ENCODE peak calls at places on chromosomes 11 and 22, in eight cellular contexts. B is IMR-90, W is mesenchymal stem cell, K is pancreas, N is right atrium auricular region, I is transverse colon, G is heart right ventricle, Q is left ventricle myocardium inferior. X is an unnamed sample.
A peak's percentile ranks its signal among the peaks of the same experiment; 100 is the strongest.

GRCh38 chr11:36292311-36292722 is 3.1 kb upstream of the COMMD9 start:
- DNase-seq in B (peak; percentile 47), W (peak; percentile 52), K (no peak), N (no peak), I (no peak), G (no peak), Q (no peak), X (no peak)

GRCh38 chr22:26957176-26957575 is 299.8 kb downstream of the MIAT start:
- DNase-seq in B (no peak), W (no peak), K (no peak), N (no peak), I (no peak), G (no peak), Q (no peak), X (no peak)

GRCh38 chr11:76256448-76256847 is 50.1 kb upstream of the WNT11 start:
- DNase-seq in B (no peak), W (no peak), K (no peak), N (no peak), I (no peak), G (no peak), Q (no peak), X (no peak)

GRCh38 chr11:118129475-118130196 is 23.0 kb downstream of the SCN4B start:
- DNase-seq in B (no peak), W (no peak), K (no peak), N (no peak), I (no peak), G (no peak), Q (no peak), X (no peak)

GRCh38 chr22:38756631-38757463 is 1.0 kb upstream of the SUN2 start:
- DNase-seq in B (no peak), W (no peak), K (no peak), N (no peak), I (peak; percentile 21), G (no peak), Q (no peak), X (no peak)

GRCh38 chr11:10122337-10123197 is 171.5 kb downstream of the SBF2 start:
- DNase-seq in B (peak; percentile 57), W (peak; percentile 44), K (no peak), N (no peak), I (no peak), G (no peak), Q (no peak), X (no peak)

GRCh38 chr11:122215244-122215992 is 99.4 kb upstream of the BLID start:
- DNase-seq in B (peak; percentile 99), W (peak; percentile 95), K (peak; percentile 55), N (peak; percentile 89), I (peak; percentile 48), G (peak; percentile 71), Q (peak; percentile 80), X (peak; percentile 69)

GRCh38 chr11:64868904-64869570 is 9.4 kb downstream of the EHD1 start:
- DNase-seq in B (peak; percentile 94), W (peak; percentile 95), K (no peak), N (no peak), I (no peak), G (peak; percentile 61), Q (no peak), X (no peak)

GRCh38 chr11:34416746-34417145 is 22.0 kb upstream of the CAT start:
- DNase-seq in B (no peak), W (no peak), K (no peak), N (no peak), I (no peak), G (no peak), Q (no peak), X (no peak)

GRCh38 chr22:33883961-33884808 is 36.1 kb downstream of the LARGE1 start:
- DNase-seq in B (no peak), W (no peak), K (no peak), N (no peak), I (no peak), G (peak; percentile 35), Q (peak; percentile 25), X (no peak)

GRCh38 chr11:31387379-31387778 is 17.7 kb downstream of the DNAJC24 start:
- DNase-seq in B (peak; percentile 16), W (peak; percentile 49), K (no peak), N (no peak), I (no peak), G (no peak), Q (no peak), X (no peak)

GRCh38 chr11:86923993-86924766 is 31.0 kb downstream of the FZD4 start:
- DNase-seq in B (no peak), W (no peak), K (peak; percentile 23), N (no peak), I (no peak), G (no peak), Q (no peak), X (no peak)

GRCh38 chr11:2122222-2122906 is 16.8 kb downstream of the IGF2 start:
- DNase-seq in B (peak; percentile 33), W (peak; percentile 60), K (no peak), N (no peak), I (no peak), G (no peak), Q (no peak), X (no peak)

GRCh38 chr11:79212711-79213110 is 228.1 kb downstream of the TENM4 start:
- DNase-seq in B (no peak), W (no peak), K (no peak), N (no peak), I (no peak), G (no peak), Q (no peak), X (peak; percentile 48)

GRCh38 chr11:106917973-106918372 is 100.3 kb downstream of the GUCY1A2 start:
- DNase-seq in B (peak; percentile 0), W (peak; percentile 5), K (no peak), N (no peak), I (no peak), G (no peak), Q (no peak), X (peak; percentile 27)

GRCh38 chr11:2316169-2316962 is 14.6 kb downstream of the TSPAN32 start:
- DNase-seq in B (no peak), W (no peak), K (no peak), N (no peak), I (no peak), G (no peak), Q (no peak), X (no peak)

GRCh38 chr11:1988174-1988573 is 9.5 kb downstream of the H19 start:
- DNase-seq in B (no peak), W (no peak), K (no peak), N (no peak), I (no peak), G (no peak), Q (no peak), X (no peak)

GRCh38 chr22:43118953-43119458 is 8.5 kb downstream of the BIK start:
- DNase-seq in B (no peak), W (no peak), K (no peak), N (no peak), I (peak; percentile 63), G (no peak), Q (no peak), X (peak; percentile 75)

DNA sequence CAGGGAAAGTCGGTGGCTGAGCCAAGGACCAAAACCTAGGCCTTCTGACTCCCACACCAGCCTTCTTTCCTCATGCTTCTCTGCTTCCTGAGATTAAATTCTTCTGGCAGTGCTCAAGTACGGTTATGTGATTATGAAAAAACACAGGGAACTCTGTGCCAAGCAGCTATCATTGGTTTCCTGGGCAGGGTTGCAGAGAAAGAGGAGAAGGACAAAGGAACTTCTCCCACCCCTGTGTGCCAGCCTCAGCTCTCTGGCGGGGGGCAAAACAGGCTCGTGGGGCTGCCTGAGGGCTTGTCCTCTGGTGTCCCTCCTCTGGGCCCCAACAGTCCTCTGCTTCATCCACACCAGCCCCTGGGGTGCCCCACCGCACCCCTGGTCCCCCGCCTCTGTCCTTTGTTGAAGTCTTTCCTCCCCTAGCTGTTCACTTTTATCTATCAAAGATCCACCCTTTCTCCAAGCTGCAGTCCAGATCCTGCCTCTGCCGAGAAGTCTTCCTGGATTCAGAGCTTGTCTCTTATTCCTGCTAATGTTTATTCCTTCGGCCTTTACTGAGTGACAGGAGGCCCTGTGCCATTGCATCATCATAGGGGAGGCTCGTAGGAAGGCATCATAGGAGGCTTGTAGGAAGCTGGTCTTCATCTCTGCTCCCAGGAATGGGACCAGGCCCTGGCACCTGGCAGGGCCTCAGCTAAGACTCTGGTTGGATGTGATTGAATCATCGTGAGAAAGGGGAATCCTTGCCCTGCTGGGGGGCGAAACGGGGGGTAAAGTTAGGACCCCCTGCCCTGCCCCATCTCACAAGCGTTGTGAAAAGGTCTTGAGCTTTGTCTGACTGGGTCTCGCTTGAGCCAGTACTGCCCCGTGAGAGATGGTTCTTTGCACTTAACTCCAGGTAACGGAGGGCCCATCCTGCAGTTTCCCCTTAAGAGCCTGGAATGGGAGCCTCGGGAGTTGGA is 11.5 kb upstream of the FTH1 start:
- DNase-seq in B (no peak), W (no peak), K (no peak), N (no peak), I (no peak), G (peak; percentile 36), Q (no peak), X (no peak)
- H3K36me3 ChIP-seq in B (no peaks in the 10 kb centered on the region), W (no peaks in the 10 kb centered on the region), K (no peaks in the 10 kb centered on the region), N (no peaks in the 10 kb centered on the region), I (no peaks in the 10 kb centered on the region), G (no peaks in the 10 kb centered on the region), Q (no peaks in the 10 kb centered on the region), X (no peaks in the 10 kb centered on the region)

DNA sequence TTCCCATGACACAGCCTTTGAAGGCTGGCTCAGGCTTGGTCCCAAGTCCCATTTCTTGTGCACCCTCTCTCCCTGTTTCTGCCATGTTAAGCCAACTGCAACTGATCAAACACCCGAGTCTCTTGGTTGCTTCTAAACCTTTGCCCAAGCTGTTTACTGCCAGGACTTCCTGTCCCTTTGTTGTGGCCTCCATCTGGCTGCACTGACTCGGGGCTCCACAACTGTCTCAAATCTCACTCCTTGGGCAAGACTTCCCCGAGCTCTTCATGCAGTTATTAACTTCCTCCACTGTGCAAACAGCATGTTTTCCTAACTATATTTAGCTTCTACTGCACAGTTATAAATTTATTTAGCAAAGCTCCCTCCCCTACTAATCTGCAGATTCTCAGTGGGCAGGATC is 4.3 kb downstream of the VPREB1 start:
- DNase-seq in B (no peak), W (no peak), K (no peak), N (no peak), I (no peak), G (no peak), Q (no peak), X (no peak)
- H3K4me3 ChIP-seq in B (no peak overlapping the region), W (no peak overlapping the region), K (no peak overlapping the region), N (no peak overlapping the region), I (no peak overlapping the region), G (no peak overlapping the region), Q (no peak overlapping the region), X (no peak overlapping the region)

GRCh38 chr11:24086921-24087320 is 409.9 kb upstream of the LUZP2 start:
- DNase-seq in B (no peak), W (no peak), K (no peak), N (no peak), I (no peak), G (no peak), Q (no peak), X (no peak)
- H3K36me3 ChIP-seq in B (no peaks in the 10 kb centered on the region), W (no peaks in the 10 kb centered on the region), K (no peaks in the 10 kb centered on the region), N (no peaks in the 10 kb centered on the region), I (no peaks in the 10 kb centered on the region), G (no peaks in the 10 kb centered on the region), Q (no peaks in the 10 kb centered on the region), X (no peaks in the 10 kb centered on the region)

DNA sequence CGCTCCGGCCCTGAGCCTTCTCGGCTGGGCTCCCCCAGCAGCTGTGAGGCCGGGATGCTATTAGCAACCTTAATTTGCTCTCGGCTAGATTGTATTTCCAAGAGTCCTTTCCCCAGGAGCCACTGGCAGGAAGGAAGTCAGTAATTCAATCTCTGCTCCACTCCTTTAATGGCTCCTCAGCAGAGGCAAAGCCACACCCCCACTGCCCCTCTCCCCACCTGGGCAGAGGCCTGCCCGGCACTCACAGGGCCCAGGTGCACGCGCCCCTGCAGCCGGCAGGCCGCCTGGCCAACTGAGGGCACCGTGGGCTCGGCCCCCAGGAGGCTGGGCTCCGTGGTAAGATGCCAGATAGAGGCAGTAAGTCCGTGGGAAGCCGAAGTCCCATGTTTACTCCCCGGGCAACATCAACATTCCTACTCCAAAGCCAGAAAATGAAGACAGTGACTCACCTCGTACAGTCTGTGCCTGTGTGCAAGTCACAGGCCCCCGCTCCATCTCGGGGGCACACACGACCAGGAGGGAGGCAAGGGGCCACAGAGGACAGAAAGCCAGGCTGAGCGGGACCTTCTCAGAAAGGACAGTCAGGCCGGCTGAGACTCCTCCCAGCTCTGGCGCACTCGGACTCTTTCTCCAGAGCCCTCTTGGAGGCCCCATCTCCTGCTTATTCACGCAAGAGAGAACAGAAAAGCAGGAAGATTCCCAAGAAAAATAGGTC is 5.1 kb downstream of the IGSF9B start:
- DNase-seq in B (peak; percentile 4), W (no peak), K (no peak), N (no peak), I (no peak), G (no peak), Q (no peak), X (peak; percentile 50)
- H3K4me3 ChIP-seq in B (no peak overlapping the region), W (no peak overlapping the region), K (no peak overlapping the region), N (peak overlapping the region; percentile 55), I (peak overlapping the region; percentile 1), G (peak overlapping the region; percentile 39), Q (peak overlapping the region; percentile 73), X (peak overlapping the region; percentile 51)

X was measured in BE2C.